ENCODE peak calls at places on chromosomes 13 and 19, in eight cellular contexts. One of them, this sample, is unnamed.

GRCh38 chr13:98386632-98387031 is 190.3 kb downstream of the STK24 start:
- DNase-seq in upper lobe of left lung: no peak
- DNase-seq in A549: no peak
- DNase-seq in GM23338: no peak
- DNase-seq in H9: no peak
- DNase-seq in heart left ventricle: no peak
- DNase-seq in psoas muscle: no peak
- DNase-seq in PC-3: no peak
- DNase-seq in this sample: no peak

GRCh38 chr13:79508224-79508961 is 27.4 kb downstream of the NDFIP2 start:
- DNase-seq in GM23338: no peak
- DNase-seq in H9: no peak
- DNase-seq in psoas muscle: no peak
- DNase-seq in A549: no peak
- DNase-seq in upper lobe of left lung: no peak
- DNase-seq in PC-3: peak; percentile 54
- DNase-seq in heart left ventricle: no peak
- DNase-seq in this sample: no peak

GRCh38 chr13:44692173-44692713 is 116.1 kb upstream of the TSC22D1 start:
- DNase-seq in GM23338: peak; percentile 27
- DNase-seq in A549: no peak
- DNase-seq in H9: peak; percentile 30
- DNase-seq in upper lobe of left lung: no peak
- DNase-seq in psoas muscle: no peak
- DNase-seq in heart left ventricle: no peak
- DNase-seq in PC-3: peak; percentile 33
- DNase-seq in this sample: no peak

GRCh38 chr19:12774588-12775555 is at the start of gene HOOK2:
- DNase-seq in upper lobe of left lung: peak; percentile 99
- DNase-seq in A549: no peak
- DNase-seq in PC-3: peak; percentile 97
- DNase-seq in H9: peak; percentile 98
- DNase-seq in heart left ventricle: peak; percentile 79
- DNase-seq in psoas muscle: no peak
- DNase-seq in GM23338: peak; percentile 97
- DNase-seq in this sample: peak; percentile 67

GRCh38 chr13:62357887-62358645 is 942.4 kb upstream of the PCDH20 start:
- DNase-seq in psoas muscle: no peak
- DNase-seq in A549: peak; percentile 6
- DNase-seq in heart left ventricle: no peak
- DNase-seq in PC-3: peak; percentile 62
- DNase-seq in GM23338: peak; percentile 89
- DNase-seq in upper lobe of left lung: no peak
- DNase-seq in H9: peak; percentile 82
- DNase-seq in this sample: no peak

GRCh38 chr19:14059093-14059480 is 2.8 kb downstream of the PALM3 start:
- DNase-seq in H9: peak; percentile 61
- DNase-seq in heart left ventricle: no peak
- DNase-seq in psoas muscle: no peak
- DNase-seq in PC-3: no peak
- DNase-seq in A549: no peak
- DNase-seq in upper lobe of left lung: no peak
- DNase-seq in GM23338: peak; percentile 83
- DNase-seq in this sample: peak; percentile 63

GRCh38 chr13:65445340-65445739 is 1784.8 kb downstream of the PCDH9 start:
- DNase-seq in A549: no peak
- DNase-seq in PC-3: no peak
- DNase-seq in heart left ventricle: no peak
- DNase-seq in H9: no peak
- DNase-seq in upper lobe of left lung: no peak
- DNase-seq in GM23338: no peak
- DNase-seq in psoas muscle: no peak
- DNase-seq in this sample: no peak

GRCh38 chr13:112679932-112680677 is 9.7 kb upstream of the ATP11A start:
- DNase-seq in upper lobe of left lung: no peak
- DNase-seq in heart left ventricle: no peak
- DNase-seq in PC-3: no peak
- DNase-seq in psoas muscle: no peak
- DNase-seq in GM23338: no peak
- DNase-seq in H9: no peak
- DNase-seq in A549: no peak
- DNase-seq in this sample: peak; percentile 39

GRCh38 chr13:19967619-19968018 is 9.1 kb downstream of the ZMYM2 start:
- DNase-seq in GM23338: no peak
- DNase-seq in psoas muscle: no peak
- DNase-seq in upper lobe of left lung: no peak
- DNase-seq in PC-3: no peak
- DNase-seq in heart left ventricle: no peak
- DNase-seq in H9: no peak
- DNase-seq in A549: no peak
- DNase-seq in this sample: no peak

GRCh38 chr19:1465191-1466016 is 13.6 kb downstream of the C19orf25 start:
- DNase-seq in PC-3: no peak
- DNase-seq in GM23338: peak; percentile 78
- DNase-seq in upper lobe of left lung: peak; percentile 39
- DNase-seq in psoas muscle: peak; percentile 73
- DNase-seq in A549: no peak
- DNase-seq in heart left ventricle: peak; percentile 67
- DNase-seq in H9: peak; percentile 81
- DNase-seq in this sample: peak; percentile 73

GRCh38 chr13:112896736-112897602 is 72.0 kb upstream of the MCF2L start:
- DNase-seq in psoas muscle: peak; percentile 42
- DNase-seq in GM23338: no peak
- DNase-seq in upper lobe of left lung: peak; percentile 19
- DNase-seq in A549: no peak
- DNase-seq in H9: no peak
- DNase-seq in heart left ventricle: peak; percentile 44
- DNase-seq in PC-3: no peak
- DNase-seq in this sample: no peak

GRCh38 chr13:98333481-98333880 is 156.4 kb upstream of the RNF113B start:
- DNase-seq in PC-3: no peak
- DNase-seq in heart left ventricle: no peak
- DNase-seq in GM23338: no peak
- DNase-seq in A549: no peak
- DNase-seq in upper lobe of left lung: no peak
- DNase-seq in psoas muscle: no peak
- DNase-seq in H9: no peak
- DNase-seq in this sample: no peak

GRCh38 chr13:32229443-32229842 is 85.7 kb downstream of the ZAR1L start:
- DNase-seq in GM23338: no peak
- DNase-seq in PC-3: no peak
- DNase-seq in heart left ventricle: no peak
- DNase-seq in upper lobe of left lung: no peak
- DNase-seq in psoas muscle: no peak
- DNase-seq in A549: no peak
- DNase-seq in H9: no peak
- DNase-seq in this sample: no peak

GRCh38 chr19:18735324-18735723 is 51.8 kb downstream of the CRTC1 start:
- DNase-seq in upper lobe of left lung: no peak
- DNase-seq in GM23338: no peak
- DNase-seq in PC-3: no peak
- DNase-seq in psoas muscle: no peak
- DNase-seq in heart left ventricle: no peak
- DNase-seq in A549: no peak
- DNase-seq in H9: no peak
- DNase-seq in this sample: no peak

GRCh38 chr19:5006201-5006600 is 37.3 kb downstream of the KDM4B start:
- DNase-seq in A549: no peak
- DNase-seq in PC-3: peak; percentile 45
- DNase-seq in upper lobe of left lung: no peak
- DNase-seq in GM23338: no peak
- DNase-seq in H9: no peak
- DNase-seq in heart left ventricle: no peak
- DNase-seq in psoas muscle: no peak
- DNase-seq in this sample: no peak

GRCh38 chr13:110617326-110618072 is 2.2 kb downstream of the NAXD start:
- DNase-seq in GM23338: peak; percentile 65
- DNase-seq in heart left ventricle: no peak
- DNase-seq in upper lobe of left lung: peak; percentile 54
- DNase-seq in PC-3: no peak
- DNase-seq in psoas muscle: no peak
- DNase-seq in H9: no peak
- DNase-seq in A549: no peak
- DNase-seq in this sample: no peak

GRCh38 chr19:3968556-3969434 is 2.1 kb downstream of the DAPK3 start:
- DNase-seq in PC-3: peak; percentile 96
- DNase-seq in H9: peak; percentile 99
- DNase-seq in A549: peak; percentile 81
- DNase-seq in heart left ventricle: peak; percentile 84
- DNase-seq in psoas muscle: peak; percentile 90
- DNase-seq in upper lobe of left lung: peak; percentile 93
- DNase-seq in GM23338: peak; percentile 97
- DNase-seq in this sample: peak; percentile 95

DNA sequence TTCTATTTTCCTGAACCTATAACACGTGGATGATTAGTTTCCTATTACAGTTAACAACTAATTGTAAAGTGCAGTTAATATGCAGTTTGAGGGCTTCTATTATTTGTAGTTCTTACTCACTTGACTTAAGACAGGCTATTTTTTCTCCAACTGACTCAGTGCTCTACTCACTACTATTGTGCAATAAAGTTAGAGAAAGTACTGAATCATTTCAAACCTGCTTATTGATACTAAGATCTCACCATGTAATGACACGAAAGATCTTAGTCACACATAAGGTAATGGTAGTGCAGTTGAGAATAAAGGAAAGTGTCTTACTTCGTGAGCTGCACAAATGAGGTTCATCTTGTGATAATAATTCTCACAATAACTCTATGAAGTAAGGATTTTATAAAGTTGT is 22.8 kb upstream of the ITM2B start:
- DNase-seq in A549: peak; percentile 8
- DNase-seq in heart left ventricle: no peak
- DNase-seq in upper lobe of left lung: no peak
- DNase-seq in psoas muscle: no peak
- DNase-seq in PC-3: peak; percentile 84
- DNase-seq in H9: no peak
- DNase-seq in GM23338: no peak
- DNase-seq in this sample: no peak
- H3K4me1 ChIP-seq in A549: peaks cover 5% of the 10 kb centered on the region
- H3K4me1 ChIP-seq in heart left ventricle: no peaks in the 10 kb centered on the region
- H3K4me1 ChIP-seq in upper lobe of left lung: no peaks in the 10 kb centered on the region
- H3K4me1 ChIP-seq in psoas muscle: no peaks in the 10 kb centered on the region
- H3K4me1 ChIP-seq in PC-3: peaks cover 10% of the 10 kb centered on the region
- H3K4me1 ChIP-seq in H9: no peaks in the 10 kb centered on the region
- H3K4me1 ChIP-seq in GM23338: no peaks in the 10 kb centered on the region
- H3K4me1 ChIP-seq in this sample: no peaks in the 10 kb centered on the region

DNA sequence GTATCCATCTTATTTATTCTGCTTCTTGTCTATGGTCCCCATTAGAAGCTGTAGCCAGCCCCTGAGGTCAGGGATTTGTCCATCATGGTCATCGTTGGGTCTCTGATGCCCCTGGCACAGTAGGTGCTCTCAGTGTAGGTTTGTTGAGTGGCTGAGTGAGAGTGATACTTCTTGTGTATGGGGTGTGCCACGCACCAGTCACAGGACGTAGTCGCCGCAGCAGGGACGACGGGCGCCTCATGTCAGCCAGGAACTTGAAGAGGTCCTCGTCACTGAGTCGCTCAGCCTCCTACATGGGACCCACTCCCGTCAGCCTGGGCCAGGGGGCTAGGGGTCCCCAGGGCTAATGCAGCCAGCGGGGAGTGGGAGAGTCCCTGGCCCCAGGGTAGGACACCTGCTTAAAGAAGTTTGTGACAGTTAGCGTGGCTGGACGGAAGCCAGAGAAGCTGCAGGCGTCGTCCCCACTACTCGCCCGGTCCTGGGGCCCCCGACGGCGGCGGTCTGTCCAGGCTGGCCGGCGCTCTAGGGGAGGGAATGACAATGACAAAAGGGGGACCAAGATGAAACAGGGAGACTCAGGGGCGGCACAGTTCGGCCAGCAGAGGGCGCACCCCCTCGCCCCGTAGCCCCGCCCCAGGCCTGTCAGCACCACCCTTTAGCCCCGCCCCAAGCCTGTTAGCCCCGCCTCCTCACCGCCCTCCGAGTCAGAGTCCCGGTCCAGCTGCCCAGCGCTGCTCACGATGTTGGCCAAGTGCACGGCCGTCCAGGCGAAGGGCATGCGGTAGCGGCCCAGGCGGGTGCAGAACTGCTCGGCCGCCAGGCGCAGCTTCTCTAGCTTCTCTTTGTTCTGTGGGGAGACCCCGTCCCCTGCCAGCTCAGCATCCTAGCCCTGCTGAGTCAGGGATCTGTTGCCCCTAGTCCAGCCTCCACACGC is 3.7 kb downstream of the ANGPTL8 start:
- DNase-seq in H9: peak; percentile 95
- DNase-seq in upper lobe of left lung: peak; percentile 95
- DNase-seq in A549: peak; percentile 87
- DNase-seq in heart left ventricle: peak; percentile 98
- DNase-seq in GM23338: peak; percentile 95
- DNase-seq in psoas muscle: peak; percentile 95
- DNase-seq in PC-3: peak; percentile 91
- DNase-seq in this sample: peak; percentile 98
- H3K27ac ChIP-seq in H9: no peak overlapping the region
- H3K27ac ChIP-seq in upper lobe of left lung: peak overlapping the region; percentile 75
- H3K27ac ChIP-seq in A549: peak overlapping the region; percentile 60
- H3K27ac ChIP-seq in heart left ventricle: peak overlapping the region; percentile 89
- H3K27ac ChIP-seq in GM23338: no peak overlapping the region
- H3K27ac ChIP-seq in psoas muscle: no peak overlapping the region
- H3K27ac ChIP-seq in PC-3: no peak overlapping the region
- H3K27ac ChIP-seq in this sample: peak overlapping the region; percentile 27

GRCh38 chr13:39512687-39513086 is 90.3 kb downstream of the LHFPL6 start:
- DNase-seq in heart left ventricle: no peak
- DNase-seq in upper lobe of left lung: no peak
- DNase-seq in PC-3: no peak
- DNase-seq in psoas muscle: no peak
- DNase-seq in H9: no peak
- DNase-seq in A549: no peak
- DNase-seq in GM23338: no peak
- DNase-seq in this sample: no peak
- H3K4me1 ChIP-seq in heart left ventricle: peaks cover 55% of the 10 kb centered on the region
- H3K4me1 ChIP-seq in upper lobe of left lung: no peaks in the 10 kb centered on the region
- H3K4me1 ChIP-seq in PC-3: no peaks in the 10 kb centered on the region
- H3K4me1 ChIP-seq in psoas muscle: peaks cover 10% of the 10 kb centered on the region
- H3K4me1 ChIP-seq in H9: no peaks in the 10 kb centered on the region
- H3K4me1 ChIP-seq in A549: no peaks in the 10 kb centered on the region
- H3K4me1 ChIP-seq in GM23338: peaks cover 20% of the 10 kb centered on the region
- H3K4me1 ChIP-seq in this sample: peaks cover 8% of the 10 kb centered on the region

DNA sequence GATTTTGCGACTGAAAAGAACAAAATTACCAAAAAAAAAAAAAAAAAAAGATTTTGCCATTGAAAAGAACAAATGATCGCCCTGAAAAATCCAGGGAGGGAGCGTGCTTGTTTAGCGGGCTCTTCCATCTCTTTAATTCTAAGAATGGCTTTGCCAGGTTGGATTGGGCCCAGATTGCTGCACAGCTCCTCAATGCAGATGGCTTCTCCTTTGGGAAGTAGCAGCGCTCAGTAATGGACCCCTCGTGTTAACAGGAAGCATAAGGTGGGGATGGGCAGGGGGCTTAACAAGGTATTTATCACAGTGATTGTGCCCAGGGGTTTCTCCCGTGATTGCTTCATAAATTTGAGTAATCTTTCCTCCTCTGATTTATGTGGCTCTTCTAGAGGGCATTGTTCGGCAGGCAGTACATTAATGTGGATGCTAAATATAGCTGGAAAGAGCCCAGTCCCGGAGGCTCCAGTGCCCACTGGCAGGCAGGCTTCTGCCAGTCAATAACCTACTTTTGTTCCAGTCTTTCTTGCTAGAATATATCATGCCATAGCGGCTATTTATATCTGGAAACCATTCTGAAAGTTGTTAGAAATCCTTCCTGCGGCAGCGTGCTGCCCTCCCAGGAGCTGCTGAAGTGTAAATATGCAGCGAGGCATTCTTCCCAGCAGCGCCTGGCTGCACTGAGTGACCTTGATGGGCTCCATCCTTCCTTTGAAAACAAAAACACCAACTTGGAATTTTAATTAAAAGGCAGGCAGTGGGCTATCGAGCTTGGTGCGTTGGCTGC is 64.9 kb downstream of the FGF9 start:
- DNase-seq in PC-3: no peak
- DNase-seq in upper lobe of left lung: no peak
- DNase-seq in A549: no peak
- DNase-seq in psoas muscle: no peak
- DNase-seq in H9: no peak
- DNase-seq in GM23338: peak; percentile 12
- DNase-seq in heart left ventricle: no peak
- DNase-seq in this sample: peak; percentile 70
- H3K27ac ChIP-seq in PC-3: no peak overlapping the region
- H3K27ac ChIP-seq in upper lobe of left lung: no peak overlapping the region
- H3K27ac ChIP-seq in A549: no peak overlapping the region
- H3K27ac ChIP-seq in psoas muscle: no peak overlapping the region
- H3K27ac ChIP-seq in H9: no peak overlapping the region
- H3K27ac ChIP-seq in GM23338: no peak overlapping the region
- H3K27ac ChIP-seq in heart left ventricle: peak overlapping the region; percentile 78
- H3K27ac ChIP-seq in this sample: peak overlapping the region; percentile 82

This sample was measured in right cardiac atrium.